ENCODE peak calls at places on chromosomes 16 and 17, in six cellular contexts. O is left ventricle myocardium inferior, Q is heart right ventricle, P is tibial artery, Y is endodermal cell, R is K562. J is an unnamed sample.
A peak's percentile ranks its signal among the peaks of the same experiment; 100 is the strongest.

GRCh38 chr17:76005263-76006149 is 4.9 kb downstream of the CDK3 start:
- DNase-seq in Q (peak; percentile 66), O (peak; percentile 50), Y (peak; percentile 99), P (peak; percentile 69), R (peak; percentile 83), J (peak; percentile 60)

GRCh38 chr17:40445769-40446468 is 2.7 kb downstream of the IGFBP4 start:
- DNase-seq in O (no peak), R (no peak), P (no peak), Q (no peak), Y (no peak), J (no peak)

GRCh38 chr17:63001689-63002394 is 35.8 kb downstream of the TANC2 start:
- DNase-seq in Y (no peak), O (no peak), R (no peak), P (no peak), Q (no peak), J (no peak)

GRCh38 chr17:65171753-65172152 is 34.6 kb downstream of the RGS9 start:
- DNase-seq in Q (no peak), R (no peak), O (no peak), P (no peak), Y (no peak), J (no peak)

GRCh38 chr17:45077643-45078042 is 16.5 kb downstream of the NMT1 start:
- DNase-seq in P (no peak), O (no peak), R (no peak), Q (no peak), Y (no peak), J (no peak)

GRCh38 chr16:59047114-59047513 is 313.0 kb upstream of the GOT2 start:
- DNase-seq in Q (no peak), O (no peak), P (no peak), Y (peak; percentile 44), R (no peak), J (no peak)

GRCh38 chr16:10465821-10466220 is 80.0 kb downstream of the ATF7IP2 start:
- DNase-seq in Y (no peak), R (no peak), O (no peak), P (no peak), Q (no peak), J (no peak)

GRCh38 chr17:66276328-66276937 is 26.0 kb upstream of the PRKCA start:
- DNase-seq in R (no peak), Q (no peak), O (no peak), P (no peak), Y (no peak), J (no peak)

GRCh38 chr17:21024024-21024423 is 18.8 kb downstream of the USP22 start:
- DNase-seq in Q (no peak), P (no peak), R (no peak), O (no peak), Y (no peak), J (no peak)

GRCh38 chr17:601462-602303 is 113.0 kb downstream of the VPS53 start:
- DNase-seq in R (peak; percentile 81), Y (no peak), P (no peak), Q (no peak), O (no peak), J (no peak)

GRCh38 chr16:50271148-50272041 is 5.0 kb downstream of the ADCY7 start:
- DNase-seq in Q (no peak), P (no peak), Y (no peak), O (no peak), R (peak; percentile 56), J (no peak)
- H3K4me1 ChIP-seq in Q (no peaks in the 10 kb centered on the region), P (peaks cover 9% of the 10 kb centered on the region), Y (peaks cover under 1% of the 10 kb centered on the region), O (peaks cover 4% of the 10 kb centered on the region), R (peaks cover 86% of the 10 kb centered on the region), J (peaks cover 82% of the 10 kb centered on the region)

GRCh38 chr17:82862758-82863645 is 23.2 kb upstream of the ZNF750 start:
- DNase-seq in Y (no peak), O (no peak), Q (no peak), P (no peak), R (peak; percentile 55), J (no peak)
- H3K4me1 ChIP-seq in Y (peaks cover 9% of the 10 kb centered on the region), O (peaks cover 68% of the 10 kb centered on the region), Q (peaks cover 38% of the 10 kb centered on the region), P (peaks cover 42% of the 10 kb centered on the region), R (peaks cover 84% of the 10 kb centered on the region), J (peaks cover 92% of the 10 kb centered on the region)

GRCh38 chr17:17025621-17026020 is 16.6 kb upstream of the MPRIP start:
- DNase-seq in P (no peak), Y (no peak), O (no peak), R (no peak), Q (no peak), J (no peak)

GRCh38 chr17:17028059-17028877 is 14.0 kb upstream of the MPRIP start:
- DNase-seq in Q (peak; percentile 59), P (no peak), Y (peak; percentile 96), O (peak; percentile 77), R (peak; percentile 90), J (no peak)

GRCh38 chr17:17027442-17028058 is 14.7 kb upstream of the MPRIP start:
- DNase-seq in O (no peak), P (no peak), Q (no peak), Y (no peak), R (no peak), J (no peak)

GRCh38 chr17:17024778-17025300 is 17.4 kb upstream of the MPRIP start:
- DNase-seq in R (no peak), O (peak; percentile 44), P (no peak), Q (peak; percentile 65), Y (no peak), J (no peak)

DNA sequence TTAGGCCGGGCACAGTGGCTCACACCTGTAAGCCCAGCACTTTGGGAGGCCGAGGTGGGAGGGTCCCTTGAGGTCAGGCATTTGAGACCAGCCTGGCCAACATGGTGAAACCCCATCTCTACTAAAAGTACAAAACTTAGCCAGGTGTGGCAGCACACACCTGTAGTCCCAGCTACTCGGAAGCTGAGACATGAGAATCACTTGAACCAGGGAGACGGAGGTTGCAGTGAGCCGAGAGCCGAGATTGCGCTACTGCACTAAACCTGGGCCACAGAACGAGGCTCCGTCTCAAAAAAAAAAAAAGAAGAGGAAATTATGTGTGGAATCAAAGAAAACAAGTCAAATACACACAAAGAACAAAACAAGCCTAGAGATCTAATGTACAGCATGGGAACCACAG is 16.1 kb upstream of the MPRIP start:
- DNase-seq in Q (no peak), R (no peak), P (no peak), Y (peak; percentile 60), O (no peak), J (no peak)
- H3K4me1 ChIP-seq in Q (peaks cover 29% of the 10 kb centered on the region), R (peaks cover 27% of the 10 kb centered on the region), P (peaks cover 39% of the 10 kb centered on the region), Y (peaks cover 9% of the 10 kb centered on the region), O (peaks cover 52% of the 10 kb centered on the region), J (no peaks in the 10 kb centered on the region)

GRCh38 chr17:57871863-57872262 is 22.0 kb upstream of the MRPS23 start:
- DNase-seq in R (no peak), Y (no peak), O (no peak), Q (no peak), P (no peak), J (no peak)
- H3K4me1 ChIP-seq in R (peaks cover 31% of the 10 kb centered on the region), Y (peaks cover 37% of the 10 kb centered on the region), O (peaks cover 81% of the 10 kb centered on the region), Q (peaks cover 53% of the 10 kb centered on the region), P (peaks cover 69% of the 10 kb centered on the region), J (peaks cover 8% of the 10 kb centered on the region)

DNA sequence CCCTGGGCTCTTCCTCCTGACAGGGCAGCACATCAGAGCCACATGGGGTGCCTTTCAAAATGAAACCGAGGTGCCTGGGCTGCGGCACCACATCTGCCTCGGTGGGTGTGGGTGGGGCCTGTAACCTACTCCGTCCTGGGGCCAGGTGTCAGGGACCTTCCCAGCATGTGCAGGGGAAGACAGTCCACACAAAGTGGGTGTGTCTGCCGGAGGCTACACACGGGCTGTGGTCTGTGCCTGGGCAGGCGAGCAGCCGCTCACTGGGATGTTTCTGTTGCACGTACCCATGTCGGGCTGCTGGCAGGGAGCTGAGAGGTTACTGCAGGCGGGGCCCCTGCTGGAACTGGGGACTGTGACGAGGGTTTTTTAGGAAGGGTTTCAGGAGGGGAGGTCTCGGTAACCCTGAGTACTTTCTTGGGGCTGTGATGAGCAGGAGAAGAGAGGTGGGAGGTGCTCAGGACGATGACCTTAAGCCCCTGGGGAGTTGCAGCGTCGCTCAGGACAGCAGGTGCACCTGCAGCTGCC is 351.2 kb downstream of the SEC14L1 start:
- DNase-seq in R (no peak), P (no peak), Q (no peak), Y (peak; percentile 41), O (peak; percentile 11), J (no peak)
- H3K4me1 ChIP-seq in R (peaks cover 6% of the 10 kb centered on the region), P (peaks cover 26% of the 10 kb centered on the region), Q (peaks cover 27% of the 10 kb centered on the region), Y (no peaks in the 10 kb centered on the region), O (peaks cover 37% of the 10 kb centered on the region), J (peaks cover 17% of the 10 kb centered on the region)

GRCh38 chr17:79005063-79005861 is 4.3 kb downstream of the CANT1 start:
- DNase-seq in Q (no peak), O (no peak), R (no peak), P (no peak), Y (peak; percentile 32), J (no peak)
- H3K4me1 ChIP-seq in Q (peaks cover 38% of the 10 kb centered on the region), O (peaks cover 66% of the 10 kb centered on the region), R (peaks cover 30% of the 10 kb centered on the region), P (peaks cover 55% of the 10 kb centered on the region), Y (peaks cover 3% of the 10 kb centered on the region), J (peaks cover 48% of the 10 kb centered on the region)

J was measured in CD8-positive, alpha-beta memory T cell.